ENCODE peak calls at places on chromosomes 6 and 20, in four cellular contexts. J is A549, F is HepG2, I is GM12878. D is an unnamed sample.

GRCh38 chr6:28896505-28897392 is 27.0 kb downstream of the TRIM27 start:
- DNase-seq in F (peak), J (peak), I (no peak), D (peak)

GRCh38 chr6:41922154-41922553 is 855 bp downstream of the BYSL start:
- DNase-seq in I (no peak), F (no peak), J (no peak), D (no peak)

GRCh38 chr6:21523652-21524051 is 69.9 kb upstream of the SOX4 start:
- DNase-seq in I (no peak), F (no peak), J (no peak), D (no peak)

GRCh38 chr6:99425647-99426453 is 742 bp upstream of the PNISR start:
- DNase-seq in F (peak), J (peak), I (no peak), D (peak)

GRCh38 chr6:128505603-128506002 is 14.8 kb downstream of the PTPRK start:
- DNase-seq in I (no peak), J (no peak), F (peak), D (no peak)

GRCh38 chr6:24492475-24492874 is 2.3 kb upstream of the ALDH5A1 start:
- DNase-seq in F (peak), I (no peak), J (peak), D (no peak)

GRCh38 chr6:12504325-12504966 is 212.1 kb upstream of the PHACTR1 start:
- DNase-seq in I (peak), J (peak), F (peak), D (peak)

GRCh38 chr6:160523223-160523622 is 140.9 kb downstream of the LPA start:
- DNase-seq in I (no peak), F (no peak), J (no peak), D (no peak)

GRCh38 chr6:167559675-167560479 is 235.0 kb downstream of the TTLL2 start:
- DNase-seq in I (no peak), F (peak), J (peak), D (no peak)

GRCh38 chr6:56789879-56790278 is 147.2 kb upstream of the DST start:
- DNase-seq in F (no peak), I (no peak), J (no peak), D (no peak)

GRCh38 chr20:2093200-2093781 is 8.3 kb upstream of the STK35 start:
- DNase-seq in J (peak), I (no peak), F (peak), D (peak)

GRCh38 chr20:9978395-9979004 is 56.3 kb upstream of the ANKEF1 start:
- DNase-seq in I (peak), J (peak), F (peak), D (peak)

GRCh38 chr6:142635130-142635529 is 309.8 kb downstream of the HIVEP2 start:
- DNase-seq in J (no peak), I (no peak), F (no peak), D (no peak)

GRCh38 chr20:12030470-12030869 is 112.8 kb downstream of the BTBD3 start:
- DNase-seq in J (no peak), F (no peak), I (no peak), D (no peak)

GRCh38 chr6:169527306-169527705 is 174.5 kb downstream of the WDR27 start:
- DNase-seq in I (no peak), J (no peak), F (no peak), D (no peak)

GRCh38 chr6:897561-898207 is 204.7 kb upstream of the EXOC2 start:
- DNase-seq in I (no peak), F (no peak), J (no peak), D (no peak)
- TF ChIP-seq RFX5 in I (no peak), F (no peak), J (no peak), D (no peak)

GRCh38 chr6:7644394-7644793 is 54.4 kb downstream of the SNRNP48 start:
- DNase-seq in F (no peak), J (peak), I (no peak), D (no peak)
- TF ChIP-seq PBX3 in F (no peak), J (no peak), I (no peak), D (no peak)

DNA sequence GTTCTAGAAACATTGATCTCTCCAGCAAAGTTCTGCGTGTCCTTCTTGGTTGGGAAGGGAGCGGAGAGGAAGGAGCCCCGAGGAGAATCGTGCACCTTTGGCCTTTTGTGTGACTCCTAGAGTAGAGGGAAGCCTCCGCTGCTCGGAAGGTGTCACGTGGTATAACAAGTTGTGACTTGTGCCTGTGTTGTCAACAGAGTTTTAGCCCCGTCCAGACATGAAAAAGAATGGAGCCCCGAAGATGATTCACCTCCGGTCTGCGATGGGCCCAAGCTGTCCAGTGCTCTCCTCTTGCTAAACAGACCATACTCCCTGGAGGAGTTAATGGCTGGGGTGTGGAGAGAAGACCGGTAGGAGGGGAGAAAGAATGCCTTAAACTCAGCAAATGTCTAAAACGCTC is 7.0 kb downstream of the EYA2 start:
- DNase-seq in F (no peak), J (no peak), I (no peak), D (no peak)
- TF ChIP-seq RFX5 in F (no peak), J (no peak), I (no peak), D (no peak)

GRCh38 chr20:312067-312466 is 13.3 kb upstream of the SOX12 start:
- DNase-seq in J (no peak), F (no peak), I (no peak), D (no peak)

GRCh38 chr20:313948-314347 is 11.4 kb upstream of the SOX12 start:
- DNase-seq in I (no peak), F (peak), J (peak), D (no peak)

GRCh38 chr20:311603-312002 is 13.7 kb upstream of the SOX12 start:
- DNase-seq in F (no peak), J (no peak), I (no peak), D (no peak)

GRCh38 chr20:313402-313801 is 11.9 kb upstream of the SOX12 start:
- DNase-seq in I (no peak), F (no peak), J (no peak), D (no peak)

GRCh38 chr20:316316-317068 is 8.9 kb upstream of the SOX12 start:
- DNase-seq in I (no peak), J (no peak), F (no peak), D (no peak)
- TF ChIP-seq PBX3 in I (no peak), J (no peak), F (no peak), D (no peak)

DNA sequence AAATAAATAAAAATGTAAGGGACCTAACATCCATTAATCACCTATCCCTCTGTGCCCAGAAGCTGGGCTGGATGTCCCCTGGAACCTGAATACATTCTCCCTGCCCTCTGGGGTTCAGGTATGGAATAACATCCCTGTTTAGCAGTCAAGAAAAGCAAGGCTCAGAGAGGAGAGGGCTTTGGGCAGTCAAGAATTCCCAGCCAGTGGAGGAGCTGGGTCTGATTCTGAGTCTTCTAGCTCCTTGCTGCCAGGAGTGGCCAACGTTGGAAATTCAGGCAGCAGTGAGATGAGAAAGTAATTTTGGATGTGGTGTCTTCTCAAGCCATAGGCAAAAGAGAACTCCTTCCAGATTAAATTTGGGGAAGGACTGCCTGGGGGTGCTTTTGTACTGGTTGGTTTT is 42.6 kb upstream of the ZNFX1 start:
- DNase-seq in I (no peak), F (peak), J (peak), D (peak)
- TF ChIP-seq RFX5 in I (no peak), F (no peak), J (no peak), D (no peak)

GRCh38 chr6:134437376-134437775 is 119.5 kb upstream of the SGK1 start:
- DNase-seq in F (no peak), I (peak), J (peak), D (no peak)

GRCh38 chr6:134436281-134436815 is 118.4 kb upstream of the SGK1 start:
- DNase-seq in F (peak), J (peak), I (peak), D (no peak)

GRCh38 chr6:134435814-134436280 is 117.9 kb upstream of the SGK1 start:
- DNase-seq in F (no peak), I (no peak), J (no peak), D (no peak)

GRCh38 chr6:134438825-134439224 is 120.9 kb upstream of the SGK1 start:
- DNase-seq in I (no peak), F (no peak), J (no peak), D (no peak)

GRCh38 chr6:134436950-134437349 is 119.0 kb upstream of the SGK1 start:
- DNase-seq in I (peak), F (no peak), J (no peak), D (no peak)
- TF ChIP-seq PBX3 in I (no peak), F (no peak), J (no peak), D (no peak)

GRCh38 chr6:116420341-116420740 is 40.8 kb upstream of the CALHM6 start:
- DNase-seq in I (no peak), J (no peak), F (no peak), D (no peak)

GRCh38 chr6:116422238-116422637 is 38.9 kb upstream of the CALHM6 start:
- DNase-seq in F (no peak), I (no peak), J (no peak), D (no peak)

GRCh38 chr6:116426551-116426950 is 34.6 kb upstream of the CALHM6 start:
- DNase-seq in I (no peak), J (no peak), F (no peak), D (no peak)

GRCh38 chr6:116419069-116419468 is 42.1 kb upstream of the CALHM6 start:
- DNase-seq in I (no peak), J (no peak), F (no peak), D (no peak)

DNA sequence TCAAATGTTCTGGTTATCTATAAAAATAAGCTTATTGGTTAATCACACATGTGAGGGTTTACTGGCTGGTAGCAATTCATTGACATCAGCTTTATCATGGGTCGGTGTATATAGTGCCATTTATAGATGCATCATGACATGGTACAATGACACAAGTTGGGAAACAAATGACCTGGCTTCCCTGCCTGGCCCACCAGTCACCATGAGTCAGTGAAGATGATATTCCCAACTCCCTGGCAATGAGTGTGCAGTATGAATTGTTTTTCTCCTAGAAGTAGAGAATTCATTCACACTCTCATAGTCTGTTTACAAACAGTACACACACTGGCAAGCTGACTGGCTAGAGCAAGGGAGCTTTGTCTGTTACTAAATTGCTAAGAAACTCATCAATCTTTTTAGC is 37.2 kb upstream of the CALHM6 start:
- DNase-seq in F (no peak), I (no peak), J (peak), D (no peak)
- TF ChIP-seq RFX5 in F (no peak), I (no peak), J (no peak), D (no peak)

D was measured in SK-N-SH.